ENCODE peak calls at places on chromosome 16, in seven cellular contexts. S is GM23248; Z is stimulated activated CD4-positive, alpha-beta T cell treated with anti-CD3 and anti-CD28 coated beads, Interleukin-15, amount 100 ng/mL, for 24 hours; J is effector memory CD4-positive, alpha-beta T cell; V is stimulated activated CD8-positive, alpha-beta memory T cell treated with anti-CD3 and anti-CD28 coated beads, Interleukin-2, amount 100 ng/mL, for 1 hour; I is right cardiac atrium; T is A549. A is an unnamed sample.

GRCh38 chr16:73176577-73177013 is 128.7 kb upstream of the ZFHX3 start:
- DNase-seq in S (peak), Z (no peak), J (no peak), V (no peak), I (no peak), T (peak), A (peak)

GRCh38 chr16:55012362-55012761 is 81.7 kb downstream of the IRX5 start:
- DNase-seq in S (no peak), Z (no peak), J (no peak), V (no peak), I (no peak), T (no peak), A (no peak)

GRCh38 chr16:87432330-87432915 is 40.3 kb downstream of the MAP1LC3B start:
- DNase-seq in S (no peak), Z (no peak), J (no peak), V (no peak), I (no peak), T (no peak), A (no peak)

GRCh38 chr16:79897087-79897443 is 296.5 kb upstream of the MAF start:
- DNase-seq in S (no peak), Z (no peak), J (no peak), V (no peak), I (no peak), T (no peak), A (no peak)

GRCh38 chr16:56625140-56625942 is at the start of gene MT1E:
- DNase-seq in S (peak), Z (peak), J (no peak), V (no peak), I (peak), T (no peak), A (peak)

GRCh38 chr16:64132190-64132589 is 989.7 kb downstream of the CDH11 start:
- DNase-seq in S (no peak), Z (no peak), J (no peak), V (no peak), I (no peak), T (no peak), A (no peak)

GRCh38 chr16:4288148-4288921 is 15.5 kb upstream of the TFAP4 start:
- DNase-seq in S (peak), Z (peak), J (peak), V (peak), I (peak), T (peak), A (peak)

GRCh38 chr16:14514967-14515366 is 115.1 kb downstream of the PARN start:
- DNase-seq in S (no peak), Z (no peak), J (no peak), V (no peak), I (no peak), T (no peak), A (no peak)

GRCh38 chr16:30061195-30061554 is 4.4 kb upstream of the ALDOA start:
- DNase-seq in S (no peak), Z (no peak), J (no peak), V (no peak), I (no peak), T (no peak), A (no peak)

GRCh38 chr16:11857161-11857560 is 5.8 kb upstream of the RSL1D1 start:
- DNase-seq in S (peak), Z (no peak), J (no peak), V (no peak), I (no peak), T (no peak), A (no peak)

GRCh38 chr16:86514656-86515376 is 4.5 kb downstream of the FOXF1 start:
- DNase-seq in S (no peak), Z (no peak), J (no peak), V (no peak), I (no peak), T (no peak), A (no peak)

GRCh38 chr16:71671165-71671564 is 45.2 kb downstream of the MARVELD3 start:
- DNase-seq in S (no peak), Z (no peak), J (no peak), V (no peak), I (no peak), T (no peak), A (no peak)

GRCh38 chr16:82264781-82265180 is 94.8 kb upstream of the MPHOSPH6 start:
- DNase-seq in S (no peak), Z (no peak), J (no peak), V (no peak), I (no peak), T (no peak), A (no peak)

GRCh38 chr16:979859-980594 is 1.5 kb upstream of the SOX8 start:
- DNase-seq in S (no peak), Z (no peak), J (no peak), V (no peak), I (peak), T (no peak), A (no peak)

GRCh38 chr16:24729967-24730815 is 740 bp downstream of the TNRC6A start:
- DNase-seq in S (peak), Z (peak), J (peak), V (no peak), I (peak), T (peak), A (peak)

GRCh38 chr16:23577493-23577892 is 18.6 kb downstream of the NDUFAB1 start:
- DNase-seq in S (no peak), Z (no peak), J (no peak), V (no peak), I (no peak), T (no peak), A (no peak)

GRCh38 chr16:65515193-65515592 is 393.3 kb upstream of the CDH11 start:
- DNase-seq in S (no peak), Z (no peak), J (no peak), V (no peak), I (no peak), T (no peak), A (no peak)

GRCh38 chr16:70162041-70162451 is 11.5 kb upstream of the CLEC18C start:
- DNase-seq in S (peak), Z (no peak), J (no peak), V (no peak), I (no peak), T (peak), A (no peak)

GRCh38 chr16:3049921-3050481 is 3.6 kb downstream of the MMP25 start:
- DNase-seq in S (no peak), Z (no peak), J (no peak), V (no peak), I (peak), T (no peak), A (no peak)

GRCh38 chr16:51157698-51158097 is 6.6 kb upstream of the SALL1 start:
- DNase-seq in S (no peak), Z (no peak), J (no peak), V (no peak), I (no peak), T (no peak), A (no peak)

GRCh38 chr16:23296994-23297393 is 5.1 kb upstream of the SCNN1B start:
- DNase-seq in S (no peak), Z (peak), J (no peak), V (no peak), I (no peak), T (peak), A (no peak)

GRCh38 chr16:72876221-72876620 is 171.7 kb downstream of the ZFHX3 start:
- DNase-seq in S (no peak), Z (peak), J (no peak), V (no peak), I (peak), T (no peak), A (peak)

GRCh38 chr16:89155184-89155679 is 16.3 kb upstream of the CDH15 start:
- DNase-seq in S (peak), Z (no peak), J (no peak), V (no peak), I (peak), T (no peak), A (peak)

GRCh38 chr16:77869997-77870813 is 81.8 kb downstream of the VAT1L start:
- DNase-seq in S (peak), Z (no peak), J (no peak), V (no peak), I (peak), T (no peak), A (peak)

GRCh38 chr16:72400257-72401078 is 228.5 kb upstream of the PMFBP1 start:
- DNase-seq in S (peak), Z (peak), J (no peak), V (no peak), I (no peak), T (peak), A (no peak)

GRCh38 chr16:70679653-70680494 is 6.0 kb downstream of the MTSS2 start:
- DNase-seq in S (peak), Z (no peak), J (no peak), V (no peak), I (peak), T (peak), A (peak)

GRCh38 chr16:53043986-53044571 is 8.6 kb downstream of the CHD9NB start:
- DNase-seq in S (no peak), Z (no peak), J (no peak), V (no peak), I (peak), T (no peak), A (no peak)